ENCODE peak calls at places on chromosomes 1 and 21, in seven cellular contexts. F is natural killer cell, J is endodermal cell, T is transverse colon, M is GM20000, X is progenitor cell of endocrine pancreas, Q is WTC11. B is an unnamed sample.

GRCh38 chr1:12007204-12007603 is 12.1 kb upstream of the MIIP start:
- DNase-seq in F (no peak), J (no peak), T (no peak), M (no peak), X (no peak), Q (no peak), B (no peak)

GRCh38 chr1:3908886-3909517 is 8.9 kb upstream of the C1orf174 start:
- DNase-seq in F (no peak), J (no peak), T (no peak), M (no peak), X (no peak), Q (no peak), B (no peak)

GRCh38 chr1:8257621-8258020 is 60.3 kb upstream of the SLC45A1 start:
- DNase-seq in F (no peak), J (no peak), T (no peak), M (no peak), X (no peak), Q (no peak), B (no peak)

GRCh38 chr1:94648225-94649007 is 106.9 kb upstream of the F3 start:
- DNase-seq in F (no peak), J (no peak), T (peak), M (no peak), X (no peak), Q (no peak), B (no peak)

GRCh38 chr21:14541840-14542495 is 4.1 kb downstream of the SAMSN1 start:
- DNase-seq in F (no peak), J (no peak), T (no peak), M (no peak), X (no peak), Q (no peak), B (no peak)

GRCh38 chr1:212415107-212415841 is 588 bp upstream of the PACC1 start:
- DNase-seq in F (peak), J (peak), T (no peak), M (peak), X (no peak), Q (no peak), B (no peak)

GRCh38 chr1:196387766-196388165 is 220.5 kb downstream of the KCNT2 start:
- DNase-seq in F (no peak), J (no peak), T (no peak), M (no peak), X (no peak), Q (no peak), B (no peak)

GRCh38 chr1:117632269-117633067 is 26.6 kb downstream of the TENT5C start:
- DNase-seq in F (no peak), J (no peak), T (peak), M (no peak), X (no peak), Q (no peak), B (no peak)

GRCh38 chr1:222252788-222253187 is 295.1 kb downstream of the HHIPL2 start:
- DNase-seq in F (no peak), J (no peak), T (no peak), M (no peak), X (no peak), Q (no peak), B (no peak)

GRCh38 chr1:30525980-30526651 is 197.3 kb downstream of the MATN1 start:
- DNase-seq in F (no peak), J (peak), T (no peak), M (no peak), X (no peak), Q (no peak), B (peak)

GRCh38 chr1:108877858-108878257 is 1.1 kb downstream of the GPSM2 start:
- DNase-seq in F (no peak), J (no peak), T (no peak), M (peak), X (no peak), Q (no peak), B (no peak)

GRCh38 chr1:55064861-55065263 is 25.5 kb downstream of the PCSK9 start:
- DNase-seq in F (no peak), J (no peak), T (no peak), M (no peak), X (no peak), Q (no peak), B (no peak)

GRCh38 chr1:99737016-99737415 is 29.4 kb downstream of the FRRS1 start:
- DNase-seq in F (no peak), J (peak), T (peak), M (no peak), X (no peak), Q (peak), B (peak)

GRCh38 chr1:112783059-112783458 is 67.9 kb upstream of the PPM1J start:
- DNase-seq in F (no peak), J (no peak), T (no peak), M (no peak), X (no peak), Q (no peak), B (no peak)
- TF ChIP-seq CTCF in F (no peak), J (no peak), T (no peak), M (no peak), X (no peak), Q (no peak), B (no peak)

DNA sequence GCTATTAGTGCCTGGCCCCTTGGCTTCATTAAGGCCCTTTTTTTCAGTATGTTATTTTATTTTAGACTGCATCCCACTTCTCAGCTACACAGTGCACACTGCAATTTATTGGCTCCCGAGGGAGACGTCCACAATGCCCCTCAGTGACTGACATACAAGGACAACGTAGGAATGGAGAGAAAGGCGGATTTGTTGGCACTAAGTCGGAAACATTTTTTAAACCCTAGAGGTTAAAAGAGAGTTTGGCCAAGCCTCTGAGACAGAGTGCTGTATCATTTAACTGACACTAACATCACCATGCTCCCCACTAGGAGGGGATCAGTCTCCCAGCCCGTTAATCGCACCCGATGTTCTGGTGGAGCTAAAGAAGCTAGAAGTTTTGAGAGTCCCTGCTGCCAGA is 45.7 kb upstream of the FOXD3 start:
- DNase-seq in F (no peak), J (no peak), T (no peak), M (no peak), X (no peak), Q (no peak), B (peak)
- TF ChIP-seq CTCF in F (no peak), J (peak), T (no peak), M (no peak), X (no peak), Q (no peak), B (no peak)

DNA sequence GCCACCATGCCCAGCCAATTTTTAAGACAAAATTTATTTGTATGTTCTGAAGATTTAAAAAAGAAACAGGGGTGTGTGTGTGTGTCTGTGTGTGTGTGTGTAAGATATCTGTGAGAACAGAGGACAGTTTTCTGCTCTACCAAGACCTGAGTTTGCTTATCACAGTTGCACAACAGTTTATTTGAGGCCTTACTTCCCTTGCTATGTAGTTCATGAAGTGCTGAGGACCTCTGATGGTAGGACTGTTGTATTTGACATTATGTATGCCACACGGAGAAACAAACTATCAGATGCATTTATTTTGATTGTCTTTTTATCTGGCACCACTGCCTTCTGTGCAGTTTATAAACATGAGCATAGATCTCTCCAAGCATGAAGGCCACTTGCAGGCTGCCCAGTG is 355.2 kb downstream of the PBX1 start:
- DNase-seq in F (no peak), J (no peak), T (no peak), M (no peak), X (no peak), Q (no peak), B (no peak)
- TF ChIP-seq CTCF in F (no peak), J (peak), T (no peak), M (no peak), X (peak), Q (no peak), B (no peak)

DNA sequence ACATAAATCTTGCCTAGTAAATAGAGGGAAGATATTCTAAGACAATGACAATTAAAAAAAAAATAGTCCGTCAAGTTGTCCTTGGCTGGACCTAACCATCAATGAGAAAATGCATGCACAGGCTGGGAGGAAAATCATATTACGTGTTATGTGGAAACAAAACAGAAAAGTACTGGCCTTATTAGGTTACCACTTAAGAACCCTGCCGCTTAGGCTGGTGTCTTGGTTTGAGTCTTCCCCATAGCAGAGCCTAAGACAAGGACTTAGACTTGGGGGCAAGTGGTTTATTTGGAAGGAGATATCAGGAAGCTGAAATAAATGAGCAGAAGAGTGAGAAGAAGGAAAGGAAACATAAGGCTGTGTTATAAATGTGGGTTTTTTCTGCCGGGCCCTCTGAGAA is 186.4 kb downstream of the MRPL39 start:
- DNase-seq in F (no peak), J (no peak), T (no peak), M (no peak), X (no peak), Q (no peak), B (no peak)
- TF ChIP-seq CTCF in F (no peak), J (no peak), T (no peak), M (no peak), X (no peak), Q (no peak), B (no peak)

DNA sequence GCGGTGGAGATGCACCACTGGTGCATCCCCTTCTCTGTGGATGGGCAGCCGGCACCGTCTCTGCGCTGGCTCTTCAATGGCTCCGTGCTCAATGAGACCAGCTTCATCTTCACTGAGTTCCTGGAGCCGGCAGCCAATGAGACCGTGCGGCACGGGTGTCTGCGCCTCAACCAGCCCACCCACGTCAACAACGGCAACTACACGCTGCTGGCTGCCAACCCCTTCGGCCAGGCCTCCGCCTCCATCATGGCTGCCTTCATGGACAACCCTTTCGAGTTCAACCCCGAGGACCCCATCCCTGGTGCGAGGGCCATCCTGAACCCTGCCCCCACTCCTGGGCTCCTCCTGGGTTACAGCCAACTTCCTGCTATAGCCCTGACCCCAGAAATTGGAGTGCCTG is 13.0 kb downstream of the NTRK1 start:
- DNase-seq in F (no peak), J (no peak), T (no peak), M (no peak), X (no peak), Q (no peak), B (no peak)
- TF ChIP-seq CTCF in F (no peak), J (no peak), T (no peak), M (no peak), X (no peak), Q (no peak), B (no peak)

GRCh38 chr1:2523191-2523890 is 3.1 kb downstream of the PANK4 start:
- DNase-seq in F (no peak), J (peak), T (no peak), M (no peak), X (no peak), Q (peak), B (no peak)
- TF ChIP-seq CTCF in F (no peak), J (peak), T (no peak), M (no peak), X (no peak), Q (no peak), B (no peak)

GRCh38 chr1:81559662-81560350 is 240.9 kb upstream of the ADGRL2 start:
- DNase-seq in F (no peak), J (no peak), T (no peak), M (no peak), X (no peak), Q (no peak), B (no peak)
- TF ChIP-seq CTCF in F (no peak), J (peak), T (no peak), M (no peak), X (peak), Q (no peak), B (peak)

GRCh38 chr1:237740831-237741230 is 149.9 kb downstream of the ZP4 start:
- DNase-seq in F (no peak), J (no peak), T (no peak), M (no peak), X (no peak), Q (no peak), B (no peak)

GRCh38 chr1:237737448-237737847 is 153.3 kb downstream of the ZP4 start:
- DNase-seq in F (no peak), J (no peak), T (no peak), M (no peak), X (no peak), Q (no peak), B (no peak)

GRCh38 chr1:237732657-237733056 is 158.1 kb downstream of the ZP4 start:
- DNase-seq in F (no peak), J (no peak), T (no peak), M (no peak), X (no peak), Q (no peak), B (no peak)

GRCh38 chr1:237737938-237738610 is 152.6 kb downstream of the ZP4 start:
- DNase-seq in F (no peak), J (no peak), T (no peak), M (no peak), X (no peak), Q (no peak), B (no peak)

GRCh38 chr1:237736372-237737029 is 154.2 kb downstream of the ZP4 start:
- DNase-seq in F (no peak), J (peak), T (no peak), M (no peak), X (no peak), Q (no peak), B (no peak)
- TF ChIP-seq CTCF in F (no peak), J (peak), T (peak), M (no peak), X (peak), Q (peak), B (peak)

DNA sequence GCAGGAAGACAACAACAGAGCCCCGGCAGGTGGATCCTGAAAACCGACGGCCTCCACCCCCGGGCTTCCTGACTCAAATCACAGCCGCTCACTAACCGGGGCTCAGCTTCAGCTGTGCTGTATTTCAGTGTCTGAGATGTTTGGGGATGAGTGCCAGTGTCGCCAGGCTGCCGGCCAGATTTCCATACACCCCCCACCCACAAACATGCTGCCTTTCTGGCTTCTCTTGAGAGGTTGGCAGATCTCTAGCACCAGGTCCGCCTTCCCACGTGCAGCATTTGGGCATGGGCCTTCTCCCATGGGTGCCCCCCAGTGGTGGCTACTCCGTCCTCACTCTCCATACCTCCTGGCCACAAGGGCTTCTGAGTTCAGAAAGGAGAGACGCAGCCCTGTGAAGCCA is 34.8 kb downstream of the KCNAB2 start:
- DNase-seq in F (no peak), J (peak), T (no peak), M (no peak), X (no peak), Q (no peak), B (no peak)
- TF ChIP-seq CTCF in F (no peak), J (peak), T (no peak), M (no peak), X (no peak), Q (no peak), B (no peak)

B was measured in nephron progenitor cell.